ENCODE peak calls at places on chromosomes 3 and 15, in eight cellular contexts. One of them, this sample, is unnamed.
A peak's percentile ranks its signal among the peaks of the same experiment; 100 is the strongest.

GRCh38 chr3:43997788-43998373 is 243.8 kb upstream of the TOPAZ1 start:
- DNase-seq in kidney: no peak
- DNase-seq in AG09309: no peak
- DNase-seq in lower leg skin: peak; percentile 81
- DNase-seq in B cell: peak; percentile 56
- DNase-seq in mucosa of descending colon: no peak
- DNase-seq in neural progenitor cell: peak; percentile 52
- DNase-seq in HepG2: no peak
- DNase-seq in this sample: no peak

GRCh38 chr3:69092030-69092513 is 7.3 kb downstream of the ARL6IP5 start:
- DNase-seq in kidney: no peak
- DNase-seq in HepG2: no peak
- DNase-seq in mucosa of descending colon: no peak
- DNase-seq in B cell: peak; percentile 37
- DNase-seq in AG09309: no peak
- DNase-seq in neural progenitor cell: peak; percentile 46
- DNase-seq in lower leg skin: no peak
- DNase-seq in this sample: no peak

GRCh38 chr3:139555249-139555648 is 15.7 kb upstream of the RBP1 start:
- DNase-seq in HepG2: no peak
- DNase-seq in lower leg skin: no peak
- DNase-seq in AG09309: no peak
- DNase-seq in B cell: no peak
- DNase-seq in mucosa of descending colon: no peak
- DNase-seq in neural progenitor cell: no peak
- DNase-seq in kidney: no peak
- DNase-seq in this sample: no peak

GRCh38 chr3:186782542-186783069 is 771 bp upstream of the EIF4A2 start:
- DNase-seq in HepG2: peak; percentile 30
- DNase-seq in neural progenitor cell: no peak
- DNase-seq in AG09309: no peak
- DNase-seq in B cell: peak; percentile 21
- DNase-seq in lower leg skin: no peak
- DNase-seq in mucosa of descending colon: no peak
- DNase-seq in kidney: no peak
- DNase-seq in this sample: peak; percentile 19

GRCh38 chr3:45597166-45597565 is 2.6 kb downstream of the LIMD1 start:
- DNase-seq in kidney: no peak
- DNase-seq in neural progenitor cell: no peak
- DNase-seq in AG09309: no peak
- DNase-seq in lower leg skin: no peak
- DNase-seq in B cell: no peak
- DNase-seq in HepG2: no peak
- DNase-seq in mucosa of descending colon: peak; percentile 24
- DNase-seq in this sample: no peak

GRCh38 chr3:26997226-26997625 is 372.0 kb downstream of the NEK10 start:
- DNase-seq in B cell: no peak
- DNase-seq in mucosa of descending colon: no peak
- DNase-seq in lower leg skin: no peak
- DNase-seq in HepG2: no peak
- DNase-seq in neural progenitor cell: no peak
- DNase-seq in AG09309: no peak
- DNase-seq in kidney: no peak
- DNase-seq in this sample: no peak

GRCh38 chr15:93029613-93030429 is 59.2 kb downstream of the RGMA start:
- DNase-seq in neural progenitor cell: no peak
- DNase-seq in lower leg skin: peak; percentile 83
- DNase-seq in HepG2: no peak
- DNase-seq in kidney: peak; percentile 70
- DNase-seq in AG09309: no peak
- DNase-seq in mucosa of descending colon: no peak
- DNase-seq in B cell: peak; percentile 17
- DNase-seq in this sample: no peak

GRCh38 chr15:90300988-90301715 is 35.7 kb downstream of the NGRN start:
- DNase-seq in B cell: peak; percentile 45
- DNase-seq in neural progenitor cell: peak; percentile 85
- DNase-seq in AG09309: no peak
- DNase-seq in mucosa of descending colon: peak; percentile 74
- DNase-seq in kidney: peak; percentile 89
- DNase-seq in lower leg skin: peak; percentile 86
- DNase-seq in HepG2: peak; percentile 58
- DNase-seq in this sample: no peak

GRCh38 chr3:20739814-20740213 is 553.8 kb upstream of the SGO1 start:
- DNase-seq in kidney: no peak
- DNase-seq in HepG2: no peak
- DNase-seq in neural progenitor cell: no peak
- DNase-seq in lower leg skin: no peak
- DNase-seq in B cell: no peak
- DNase-seq in AG09309: no peak
- DNase-seq in mucosa of descending colon: no peak
- DNase-seq in this sample: no peak

GRCh38 chr3:79113821-79114220 is 654.0 kb downstream of the ROBO1 start:
- DNase-seq in kidney: no peak
- DNase-seq in lower leg skin: no peak
- DNase-seq in neural progenitor cell: no peak
- DNase-seq in AG09309: no peak
- DNase-seq in B cell: no peak
- DNase-seq in mucosa of descending colon: no peak
- DNase-seq in HepG2: no peak
- DNase-seq in this sample: no peak

GRCh38 chr3:42497009-42497731 is 5.3 kb upstream of the VIPR1 start:
- DNase-seq in lower leg skin: peak; percentile 71
- DNase-seq in HepG2: peak; percentile 40
- DNase-seq in mucosa of descending colon: no peak
- DNase-seq in AG09309: peak; percentile 45
- DNase-seq in kidney: no peak
- DNase-seq in B cell: no peak
- DNase-seq in neural progenitor cell: peak; percentile 79
- DNase-seq in this sample: no peak

GRCh38 chr3:192481638-192482037 is 245.7 kb downstream of the FGF12 start:
- DNase-seq in neural progenitor cell: no peak
- DNase-seq in lower leg skin: no peak
- DNase-seq in AG09309: peak; percentile 23
- DNase-seq in kidney: no peak
- DNase-seq in HepG2: no peak
- DNase-seq in mucosa of descending colon: no peak
- DNase-seq in B cell: no peak
- DNase-seq in this sample: no peak

GRCh38 chr3:108806316-108806715 is 16.3 kb upstream of the TRAT1 start:
- DNase-seq in lower leg skin: no peak
- DNase-seq in neural progenitor cell: no peak
- DNase-seq in kidney: no peak
- DNase-seq in mucosa of descending colon: no peak
- DNase-seq in B cell: no peak
- DNase-seq in AG09309: no peak
- DNase-seq in HepG2: no peak
- DNase-seq in this sample: no peak

GRCh38 chr15:77027111-77027696 is 32.3 kb downstream of the PSTPIP1 start:
- DNase-seq in B cell: peak; percentile 17
- DNase-seq in kidney: no peak
- DNase-seq in neural progenitor cell: no peak
- DNase-seq in mucosa of descending colon: peak; percentile 1
- DNase-seq in AG09309: no peak
- DNase-seq in HepG2: no peak
- DNase-seq in lower leg skin: peak; percentile 64
- DNase-seq in this sample: no peak

GRCh38 chr15:83764201-83764839 is 110.4 kb downstream of the ADAMTSL3 start:
- DNase-seq in HepG2: no peak
- DNase-seq in B cell: no peak
- DNase-seq in neural progenitor cell: no peak
- DNase-seq in lower leg skin: no peak
- DNase-seq in AG09309: no peak
- DNase-seq in mucosa of descending colon: no peak
- DNase-seq in kidney: no peak
- DNase-seq in this sample: no peak

GRCh38 chr3:36891651-36892268 is 53.1 kb downstream of the TRANK1 start:
- DNase-seq in B cell: peak; percentile 30
- DNase-seq in HepG2: no peak
- DNase-seq in neural progenitor cell: no peak
- DNase-seq in AG09309: no peak
- DNase-seq in kidney: no peak
- DNase-seq in lower leg skin: no peak
- DNase-seq in mucosa of descending colon: no peak
- DNase-seq in this sample: no peak

GRCh38 chr3:119664850-119665379 is 4.5 kb upstream of the POPDC2 start:
- DNase-seq in mucosa of descending colon: no peak
- DNase-seq in B cell: no peak
- DNase-seq in neural progenitor cell: no peak
- DNase-seq in kidney: no peak
- DNase-seq in lower leg skin: no peak
- DNase-seq in HepG2: peak; percentile 39
- DNase-seq in AG09309: no peak
- DNase-seq in this sample: no peak

GRCh38 chr3:48088056-48088748 is 72.0 kb upstream of the MAP4 start:
- DNase-seq in neural progenitor cell: peak; percentile 58
- DNase-seq in lower leg skin: peak; percentile 89
- DNase-seq in kidney: no peak
- DNase-seq in B cell: peak; percentile 26
- DNase-seq in AG09309: no peak
- DNase-seq in HepG2: no peak
- DNase-seq in mucosa of descending colon: no peak
- DNase-seq in this sample: no peak

GRCh38 chr3:175489406-175489805 is 630.3 kb downstream of the NAALADL2 start:
- DNase-seq in HepG2: no peak
- DNase-seq in kidney: no peak
- DNase-seq in lower leg skin: no peak
- DNase-seq in mucosa of descending colon: no peak
- DNase-seq in AG09309: no peak
- DNase-seq in B cell: no peak
- DNase-seq in neural progenitor cell: no peak
- DNase-seq in this sample: no peak
- TF ChIP-seq CTCF in HepG2: no peak
- TF ChIP-seq CTCF in kidney: no peak
- TF ChIP-seq CTCF in lower leg skin: no peak
- TF ChIP-seq CTCF in mucosa of descending colon: no peak
- TF ChIP-seq CTCF in AG09309: no peak
- TF ChIP-seq CTCF in B cell: no peak
- TF ChIP-seq CTCF in neural progenitor cell: no peak
- TF ChIP-seq CTCF in this sample: no peak

GRCh38 chr15:99961011-99961441 is 227.8 kb upstream of the LYSMD4 start:
- DNase-seq in HepG2: no peak
- DNase-seq in B cell: peak; percentile 2
- DNase-seq in kidney: no peak
- DNase-seq in AG09309: no peak
- DNase-seq in neural progenitor cell: peak; percentile 49
- DNase-seq in lower leg skin: peak; percentile 85
- DNase-seq in mucosa of descending colon: peak; percentile 42
- DNase-seq in this sample: no peak
- TF ChIP-seq CTCF in HepG2: no peak
- TF ChIP-seq CTCF in B cell: no peak
- TF ChIP-seq CTCF in kidney: peak; percentile 28
- TF ChIP-seq CTCF in AG09309: peak; percentile 9
- TF ChIP-seq CTCF in neural progenitor cell: peak; percentile 60
- TF ChIP-seq CTCF in lower leg skin: no peak
- TF ChIP-seq CTCF in mucosa of descending colon: no peak
- TF ChIP-seq CTCF in this sample: peak; percentile 52

DNA sequence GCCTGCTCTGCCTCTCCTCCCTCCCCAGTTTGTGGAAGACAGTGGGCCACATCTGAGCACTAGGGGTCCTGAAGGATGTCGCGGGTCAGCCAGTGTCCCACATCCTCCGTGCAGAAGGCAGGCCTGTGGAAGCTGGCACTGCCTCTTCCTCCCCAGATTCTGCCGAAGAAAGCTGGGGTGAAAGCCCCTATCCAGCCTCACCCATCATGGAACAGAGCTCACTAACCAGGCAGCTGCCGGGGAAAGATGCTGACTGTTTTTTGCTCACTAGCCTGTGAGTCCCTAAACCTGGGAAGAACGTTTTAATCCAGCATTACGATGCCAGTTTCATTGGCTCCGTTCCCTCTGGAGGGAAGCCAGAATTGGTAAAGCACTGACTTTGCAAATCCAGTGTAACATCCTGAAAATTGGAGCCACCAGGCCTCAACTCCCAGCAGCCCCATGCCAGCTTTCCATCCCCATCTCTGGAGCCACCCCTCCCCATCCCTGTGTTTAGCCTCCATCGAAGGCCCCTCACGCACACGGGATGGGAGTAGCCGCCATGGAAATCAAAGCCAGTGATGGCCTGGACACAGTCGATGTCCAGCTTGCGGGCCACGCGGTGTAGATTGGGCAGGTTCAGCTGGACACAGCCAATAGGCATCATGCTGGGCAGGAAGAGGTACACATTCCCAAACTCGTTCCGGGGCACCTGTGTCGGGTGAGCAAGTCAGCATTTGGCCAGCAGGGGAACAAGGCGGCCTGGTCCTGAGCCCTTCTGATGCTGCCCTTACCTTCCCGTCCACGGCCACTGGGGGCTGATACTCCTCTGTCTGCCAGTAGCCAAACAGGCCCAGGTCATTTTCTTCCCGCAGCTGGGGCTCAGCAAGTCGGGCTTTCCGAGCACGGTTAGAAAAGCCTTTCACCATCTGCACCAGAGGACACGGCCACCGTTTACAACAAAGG is 23.5 kb downstream of the TMEM43 start:
- DNase-seq in kidney: peak; percentile 67
- DNase-seq in neural progenitor cell: peak; percentile 55
- DNase-seq in lower leg skin: no peak
- DNase-seq in AG09309: no peak
- DNase-seq in HepG2: peak; percentile 16
- DNase-seq in B cell: no peak
- DNase-seq in mucosa of descending colon: no peak
- DNase-seq in this sample: no peak
- TF ChIP-seq CTCF in kidney: no peak
- TF ChIP-seq CTCF in neural progenitor cell: peak; percentile 44
- TF ChIP-seq CTCF in lower leg skin: no peak
- TF ChIP-seq CTCF in AG09309: peak; percentile 21
- TF ChIP-seq CTCF in HepG2: no peak
- TF ChIP-seq CTCF in B cell: no peak
- TF ChIP-seq CTCF in mucosa of descending colon: no peak
- TF ChIP-seq CTCF in this sample: peak; percentile 21

GRCh38 chr15:38565287-38565670 is 665 bp upstream of the RASGRP1 start:
- DNase-seq in B cell: no peak
- DNase-seq in kidney: peak; percentile 72
- DNase-seq in AG09309: no peak
- DNase-seq in mucosa of descending colon: no peak
- DNase-seq in lower leg skin: no peak
- DNase-seq in neural progenitor cell: no peak
- DNase-seq in HepG2: no peak
- DNase-seq in this sample: no peak

GRCh38 chr15:38563723-38564519 is 693 bp downstream of the RASGRP1 start:
- DNase-seq in kidney: peak; percentile 90
- DNase-seq in HepG2: no peak
- DNase-seq in B cell: peak; percentile 86
- DNase-seq in mucosa of descending colon: peak; percentile 83
- DNase-seq in lower leg skin: peak; percentile 91
- DNase-seq in neural progenitor cell: peak; percentile 72
- DNase-seq in AG09309: no peak
- DNase-seq in this sample: no peak

GRCh38 chr15:38560456-38560926 is 4.1 kb downstream of the RASGRP1 start:
- DNase-seq in AG09309: no peak
- DNase-seq in kidney: no peak
- DNase-seq in lower leg skin: no peak
- DNase-seq in HepG2: no peak
- DNase-seq in neural progenitor cell: no peak
- DNase-seq in B cell: no peak
- DNase-seq in mucosa of descending colon: no peak
- DNase-seq in this sample: no peak

GRCh38 chr15:38562278-38562677 is 2.3 kb downstream of the RASGRP1 start:
- DNase-seq in AG09309: no peak
- DNase-seq in neural progenitor cell: no peak
- DNase-seq in kidney: no peak
- DNase-seq in HepG2: no peak
- DNase-seq in B cell: no peak
- DNase-seq in mucosa of descending colon: no peak
- DNase-seq in lower leg skin: no peak
- DNase-seq in this sample: no peak

GRCh38 chr15:38564557-38565286 is at the start of gene RASGRP1:
- DNase-seq in HepG2: peak; percentile 12
- DNase-seq in AG09309: no peak
- DNase-seq in B cell: peak; percentile 91
- DNase-seq in lower leg skin: peak; percentile 90
- DNase-seq in neural progenitor cell: peak; percentile 92
- DNase-seq in kidney: peak; percentile 89
- DNase-seq in mucosa of descending colon: peak; percentile 76
- DNase-seq in this sample: no peak
- TF ChIP-seq CTCF in HepG2: peak; percentile 52
- TF ChIP-seq CTCF in AG09309: no peak
- TF ChIP-seq CTCF in B cell: no peak
- TF ChIP-seq CTCF in lower leg skin: no peak
- TF ChIP-seq CTCF in neural progenitor cell: peak; percentile 36
- TF ChIP-seq CTCF in kidney: peak; percentile 38
- TF ChIP-seq CTCF in mucosa of descending colon: peak; percentile 10
- TF ChIP-seq CTCF in this sample: no peak

This sample was measured in epithelial cell of proximal tubule.